ENCODE peak calls at places on chromosomes 3 and 15, in four cellular contexts. K is right lobe of liver, F is A549, O is Peyer's patch. G is an unnamed sample.

GRCh38 chr3:197028711-197029510 is 706 bp downstream of the MELTF start:
- DNase-seq in F (peak), O (no peak), K (no peak), G (no peak)

GRCh38 chr15:96331942-96332853 is 1.7 kb downstream of the NR2F2 start:
- DNase-seq in K (peak), O (no peak), F (peak), G (peak)

GRCh38 chr3:41000471-41000870 is 198.8 kb upstream of the CTNNB1 start:
- DNase-seq in O (no peak), K (no peak), F (no peak), G (no peak)

GRCh38 chr3:64163755-64164148 is 61.5 kb downstream of the PRICKLE2 start:
- DNase-seq in K (no peak), F (peak), O (no peak), G (no peak)

GRCh38 chr15:28896944-28897343 is 11.2 kb downstream of the APBA2 start:
- DNase-seq in O (no peak), K (no peak), F (peak), G (peak)

GRCh38 chr3:117512975-117513374 is 803.4 kb downstream of the TUSC7 start:
- DNase-seq in F (no peak), O (no peak), K (no peak), G (no peak)

GRCh38 chr3:4495294-4496110 is 2.4 kb downstream of the ITPR1 start:
- DNase-seq in K (no peak), F (no peak), O (no peak), G (no peak)

GRCh38 chr3:5388091-5388490 is 200.6 kb downstream of the EDEM1 start:
- DNase-seq in O (no peak), K (no peak), F (no peak), G (no peak)

GRCh38 chr15:46709461-46709860 is 1007.8 kb upstream of the SEMA6D start:
- DNase-seq in K (no peak), O (no peak), F (no peak), G (no peak)

GRCh38 chr3:171646357-171647133 is 163.7 kb downstream of the PLD1 start:
- DNase-seq in O (no peak), K (no peak), F (peak), G (no peak)

GRCh38 chr3:190864002-190864401 is 1.5 kb upstream of the GMNC start:
- DNase-seq in O (no peak), F (no peak), K (no peak), G (no peak)

GRCh38 chr3:32175607-32176197 is 62.8 kb upstream of the CMTM8 start:
- DNase-seq in K (no peak), F (peak), O (no peak), G (peak)

GRCh38 chr15:89101302-89102191 is 13.3 kb downstream of the ABHD2 start:
- DNase-seq in K (peak), O (no peak), F (peak), G (peak)

GRCh38 chr3:112109313-112109712 is 23.1 kb downstream of the C3orf52 start:
- DNase-seq in K (no peak), O (no peak), F (no peak), G (no peak)

GRCh38 chr3:112629425-112629824 is 11.5 kb downstream of the CCDC80 start:
- DNase-seq in O (no peak), K (no peak), F (peak), G (peak)

GRCh38 chr15:64180235-64180824 is 17.5 kb upstream of the PPIB start:
- DNase-seq in F (no peak), K (no peak), O (no peak), G (no peak)

GRCh38 chr3:111616417-111617105 is 21.4 kb upstream of the ZBED2 start:
- DNase-seq in F (peak), O (peak), K (no peak), G (no peak)

GRCh38 chr3:38165722-38166387 is 518 bp downstream of the OXSR1 start:
- DNase-seq in O (no peak), K (peak), F (peak), G (peak)

GRCh38 chr15:72231847-72232461 is 964 bp upstream of the PKM start:
- DNase-seq in K (no peak), F (peak), O (no peak), G (peak)

GRCh38 chr3:6444888-6445658 is 415.8 kb upstream of the GRM7 start:
- DNase-seq in O (no peak), K (no peak), F (no peak), G (no peak)

GRCh38 chr3:184172681-184173373 is 1.8 kb upstream of the AP2M1 start:
- DNase-seq in O (no peak), K (no peak), F (no peak), G (no peak)

DNA sequence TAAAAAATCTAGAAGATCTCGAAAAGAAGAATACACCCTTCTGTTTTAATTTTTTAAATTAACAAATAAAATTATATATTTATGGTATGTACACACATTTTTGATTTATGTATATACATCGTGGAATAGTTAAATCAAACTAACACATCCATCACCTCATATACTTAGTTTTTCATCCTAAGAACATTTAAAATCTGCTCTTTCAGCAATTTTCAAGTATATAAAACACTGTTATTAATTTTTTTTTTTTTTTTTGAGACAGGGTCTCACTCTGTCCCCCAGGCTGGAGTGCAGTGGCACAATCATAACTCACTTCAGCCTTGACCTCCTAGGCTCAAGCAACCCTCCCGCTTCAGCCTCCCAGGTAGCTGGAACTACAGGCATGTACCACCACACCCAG is 32.8 kb upstream of the ACAP2 start:
- DNase-seq in K (no peak), O (no peak), F (no peak), G (no peak)
- H3K4me3 ChIP-seq in K (no peak), O (no peak), F (no peak), G (no peak)

GRCh38 chr3:9385209-9385936 is 12.0 kb upstream of the SETD5 start:
- DNase-seq in F (no peak), K (no peak), O (no peak), G (no peak)
- TF ChIP-seq POLR2A in F (no peak), K (no peak), O (no peak), G (no peak)

GRCh38 chr15:79337591-79337990 is 26.7 kb downstream of the TMED3 start:
- DNase-seq in K (no peak), F (no peak), O (no peak), G (no peak)

GRCh38 chr15:79329186-79329611 is 18.3 kb downstream of the TMED3 start:
- DNase-seq in O (no peak), K (no peak), F (peak), G (no peak)

DNA sequence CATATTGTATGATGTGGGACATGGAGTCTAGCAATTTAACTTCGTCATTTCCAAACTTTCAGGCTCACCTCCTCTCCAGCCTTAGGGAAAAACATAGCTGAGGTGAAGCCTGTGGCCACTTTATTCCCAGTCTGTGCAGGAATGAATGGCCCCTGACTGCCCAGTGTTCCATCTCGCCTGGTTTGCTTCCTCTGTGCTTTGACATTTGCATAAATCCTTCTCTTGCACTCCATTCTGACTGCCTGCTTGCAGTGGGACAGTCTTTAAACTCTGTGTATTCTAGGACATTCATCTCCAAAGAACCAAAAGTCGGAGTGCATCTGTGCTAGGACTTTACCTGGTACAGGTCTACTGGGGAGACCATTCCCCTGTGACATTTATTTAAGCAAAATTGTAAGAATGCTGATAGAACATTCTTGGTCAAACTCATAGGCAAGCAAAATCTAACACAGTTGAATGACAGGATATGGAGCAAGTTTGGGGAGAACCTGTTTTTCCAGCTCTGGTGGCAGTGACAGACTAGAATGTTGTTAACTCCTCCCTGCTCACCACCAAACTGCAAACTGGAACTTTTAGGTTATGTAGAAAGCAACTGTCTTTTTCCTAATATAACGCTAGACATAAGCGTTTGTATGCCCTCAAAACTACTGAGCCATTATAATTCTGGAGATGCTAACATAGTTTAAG is 22.1 kb downstream of the TMED3 start:
- DNase-seq in K (no peak), F (no peak), O (no peak), G (no peak)
- H3K4me3 ChIP-seq in K (no peak), F (no peak), O (no peak), G (no peak)

GRCh38 chr3:100709840-100710235 is 544 bp downstream of the TFG start:
- DNase-seq in K (peak), O (peak), F (peak), G (peak)

GRCh38 chr3:100706365-100706764 is 2.9 kb upstream of the TFG start:
- DNase-seq in K (no peak), O (no peak), F (no peak), G (no peak)

GRCh38 chr3:100710355-100711198 is 1.3 kb downstream of the TFG start:
- DNase-seq in F (peak), K (no peak), O (peak), G (peak)

GRCh38 chr3:100708644-100708988 is 678 bp upstream of the TFG start:
- DNase-seq in K (no peak), F (peak), O (no peak), G (no peak)

DNA sequence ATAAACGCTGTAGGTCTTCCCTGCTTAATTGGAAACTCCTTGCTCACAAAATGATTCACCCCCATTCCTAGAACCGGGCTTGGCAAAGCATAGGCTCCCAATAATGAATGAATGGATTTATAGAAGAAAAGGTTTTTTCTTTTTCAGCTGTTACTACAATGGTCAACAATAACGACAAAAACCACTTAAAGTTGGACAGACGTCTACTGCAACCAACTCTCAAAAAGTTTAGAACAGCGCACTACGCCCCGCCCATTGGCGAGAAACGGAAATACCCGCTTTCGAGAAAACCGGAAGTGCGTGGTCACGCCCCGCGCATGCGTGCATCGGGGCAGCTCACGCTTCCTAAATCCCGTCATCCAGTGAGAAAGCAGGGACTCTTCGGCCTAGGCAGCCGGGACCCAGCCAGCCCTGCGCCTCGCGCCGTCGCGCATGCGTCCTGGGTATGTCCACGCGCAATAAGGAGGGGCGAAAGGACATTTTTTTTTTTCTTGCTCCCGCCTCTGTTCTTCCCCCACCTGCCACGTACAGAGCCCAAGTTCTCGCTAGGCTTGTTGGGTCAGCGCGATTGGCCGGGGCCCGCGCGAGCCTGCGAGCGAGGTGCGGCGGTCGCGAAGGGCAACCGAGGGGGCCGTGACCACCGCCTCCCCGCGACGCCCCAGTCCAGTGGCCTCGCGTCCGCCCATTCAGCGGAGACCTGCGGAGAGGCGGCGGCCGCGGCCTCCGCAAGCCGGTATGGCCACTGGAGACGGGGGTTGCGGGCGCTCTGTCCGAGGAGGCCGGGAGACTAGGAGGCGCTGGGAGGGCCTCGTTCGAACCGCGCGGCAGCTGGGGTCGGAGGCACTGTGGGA is at the start of gene TFG:
- DNase-seq in O (peak), F (peak), K (peak), G (peak)
- TF ChIP-seq POLR2A in O (peak), F (peak), K (peak), G (peak)

DNA sequence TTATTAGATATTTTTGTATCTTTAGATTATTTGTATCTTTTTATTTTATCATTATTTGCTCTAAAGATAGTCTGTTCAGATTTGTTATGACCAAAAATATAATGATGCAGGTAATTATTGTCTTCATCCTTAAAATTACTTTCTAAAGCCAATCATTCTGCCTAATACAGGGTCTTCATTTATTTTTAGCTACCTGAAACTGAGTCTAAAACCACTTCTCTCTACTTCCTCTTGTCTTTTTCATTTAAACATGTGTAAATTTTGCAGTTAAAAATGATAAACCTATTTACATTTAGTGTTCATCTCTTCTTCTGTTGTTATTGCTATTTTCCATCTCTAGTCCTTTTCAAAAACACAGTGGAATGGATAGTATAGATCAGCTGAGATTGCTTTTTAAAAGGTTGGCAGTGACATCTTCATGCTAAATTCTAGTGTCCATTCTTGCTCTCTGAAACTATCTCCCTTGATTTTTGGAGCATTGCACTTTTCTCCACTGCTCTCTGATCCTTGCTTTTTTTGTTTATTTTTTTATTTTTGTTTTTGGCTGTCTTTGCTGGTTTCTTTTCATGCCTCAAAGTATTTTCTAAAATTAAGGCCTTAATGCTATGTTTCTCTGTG is 91.8 kb downstream of the UBE2E2 start:
- DNase-seq in F (no peak), K (no peak), O (no peak), G (no peak)
- H3K4me3 ChIP-seq in F (no peak), K (no peak), O (no peak), G (no peak)

GRCh38 chr15:31435256-31435781 is 108.7 kb downstream of the KLF13 start:
- DNase-seq in F (peak), K (peak), O (peak), G (peak)
- TF ChIP-seq POLR2A in F (no peak), K (no peak), O (no peak), G (no peak)

DNA sequence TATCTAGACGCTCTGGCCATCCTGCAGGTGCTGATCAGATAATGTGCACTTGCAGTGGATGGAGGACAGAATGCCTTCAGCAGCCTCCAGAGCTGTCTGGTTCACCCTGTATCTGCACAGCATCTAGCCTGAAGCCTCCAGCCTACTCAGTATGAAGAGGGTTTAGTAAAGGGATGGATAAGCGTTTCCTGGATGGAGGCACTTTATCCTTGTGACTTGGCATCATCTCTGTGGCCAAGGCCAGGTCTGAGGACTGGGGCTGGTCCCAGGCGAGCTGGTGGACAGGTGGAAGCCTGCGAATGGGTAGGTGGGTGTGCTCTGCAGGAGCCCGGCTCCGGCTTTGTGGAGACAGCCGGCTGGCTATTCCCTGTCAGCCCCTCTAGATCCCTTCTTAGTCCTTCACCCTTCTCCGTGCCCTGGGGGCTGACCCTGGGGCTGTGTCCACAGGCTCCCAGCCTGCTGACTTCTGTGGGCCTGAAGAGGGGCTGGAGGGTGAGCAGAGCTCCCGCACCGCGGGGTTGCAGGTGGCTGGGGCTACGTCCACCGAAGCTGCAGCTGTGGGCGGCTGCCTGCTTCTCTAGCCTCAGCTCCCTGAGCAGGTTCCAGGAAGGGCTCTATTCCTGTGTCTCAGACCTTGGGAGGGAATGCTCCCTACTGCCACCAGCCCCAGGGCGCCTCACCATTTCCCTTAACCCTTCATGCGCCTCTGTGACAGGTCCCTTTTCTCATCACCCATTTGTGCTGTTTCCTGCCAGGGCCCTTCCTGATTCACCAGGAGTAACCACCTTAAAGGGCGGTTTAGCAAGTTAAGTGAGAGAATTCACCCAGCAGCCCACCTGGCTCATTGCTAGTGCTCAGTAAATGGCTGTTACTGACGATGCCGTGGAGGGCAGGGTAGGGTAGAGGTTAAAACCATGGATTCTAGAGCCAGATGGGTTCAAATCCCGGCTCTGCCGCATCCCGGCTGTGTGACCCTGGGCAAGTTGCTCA is 88.1 kb downstream of the WNT7A start:
- DNase-seq in K (no peak), O (no peak), F (no peak), G (no peak)
- H3K4me3 ChIP-seq in K (no peak), O (no peak), F (no peak), G (no peak)

GRCh38 chr3:168095611-168096209 is at the start of gene GOLIM4:
- DNase-seq in F (peak), K (peak), O (peak), G (peak)
- TF ChIP-seq POLR2A in F (peak), K (peak), O (peak), G (peak)